ENCODE peak calls at places on chromosome 20, in five cellular contexts. A is body of pancreas, X is A549, B is HepG2, W is IMR-90. N is an unnamed sample.

GRCh38 chr20:50891138-50891537 is 40.1 kb downstream of the ADNP start:
- DNase-seq in A (no peak), X (no peak), B (no peak), W (peak; percentile 74), N (no peak)

GRCh38 chr20:35013421-35014411 is 58.0 kb downstream of the MYH7B start:
- DNase-seq in A (peak; percentile 1), X (no peak), B (no peak), W (no peak), N (no peak)

GRCh38 chr20:36866681-36867485 is 9.1 kb upstream of the TLDC2 start:
- DNase-seq in A (no peak), X (no peak), B (no peak), W (peak; percentile 64), N (no peak)

GRCh38 chr20:45782890-45783289 is 8.8 kb downstream of the WFDC3 start:
- DNase-seq in A (no peak), X (no peak), B (no peak), W (peak; percentile 18), N (no peak)

GRCh38 chr20:35146299-35146921 is 726 bp downstream of the EDEM2 start:
- DNase-seq in A (peak; percentile 8), X (no peak), B (peak; percentile 56), W (no peak), N (no peak)

GRCh38 chr20:25258828-25259227 is 10.9 kb downstream of the PYGB start:
- DNase-seq in A (no peak), X (no peak), B (no peak), W (no peak), N (no peak)

GRCh38 chr20:7159903-7160302 is 392.4 kb downstream of the BMP2 start:
- DNase-seq in A (no peak), X (no peak), B (no peak), W (no peak), N (no peak)

GRCh38 chr20:62368629-62369507 is 1.8 kb upstream of the LAMA5 start:
- DNase-seq in A (no peak), X (peak; percentile 89), B (peak; percentile 94), W (peak; percentile 50), N (peak; percentile 70)

GRCh38 chr20:9467995-9468394 is 46.4 kb upstream of the LAMP5 start:
- DNase-seq in A (no peak), X (peak; percentile 17), B (peak; percentile 11), W (no peak), N (no peak)

GRCh38 chr20:4897600-4897999 is 103.7 kb downstream of the SLC23A2 start:
- DNase-seq in A (no peak), X (no peak), B (no peak), W (no peak), N (no peak)

GRCh38 chr20:52318601-52319000 is 127.0 kb upstream of the ZFP64 start:
- DNase-seq in A (no peak), X (no peak), B (no peak), W (no peak), N (no peak)

GRCh38 chr20:10924628-10925266 is 250.9 kb upstream of the JAG1 start:
- DNase-seq in A (no peak), X (peak; percentile 82), B (no peak), W (peak; percentile 89), N (no peak)

GRCh38 chr20:18240997-18241396 is 47.3 kb upstream of the ZNF133 start:
- DNase-seq in A (no peak), X (no peak), B (no peak), W (no peak), N (no peak)

GRCh38 chr20:55216525-55217242 is 741.3 kb downstream of the DOK5 start:
- DNase-seq in A (no peak), X (no peak), B (no peak), W (no peak), N (no peak)

GRCh38 chr20:5180933-5181332 is 54.1 kb downstream of the CDS2 start:
- DNase-seq in A (no peak), X (no peak), B (no peak), W (peak; percentile 69), N (no peak)

GRCh38 chr20:17210983-17211382 is 15.9 kb upstream of the PCSK2 start:
- DNase-seq in A (no peak), X (no peak), B (peak; percentile 7), W (no peak), N (no peak)

GRCh38 chr20:10495173-10495572 is 60.1 kb downstream of the SLX4IP start:
- DNase-seq in A (no peak), X (no peak), B (no peak), W (no peak), N (no peak)

GRCh38 chr20:5410450-5410849 is 93.7 kb upstream of the PROKR2 start:
- DNase-seq in A (no peak), X (no peak), B (no peak), W (no peak), N (no peak)

GRCh38 chr20:10250902-10251301 is 32.3 kb downstream of the SNAP25 start:
- DNase-seq in A (no peak), X (peak; percentile 99), B (peak; percentile 42), W (no peak), N (no peak)

GRCh38 chr20:47318596-47319516 is 37.6 kb downstream of the ZMYND8 start:
- DNase-seq in A (peak; percentile 75), X (peak; percentile 61), B (peak; percentile 62), W (peak; percentile 69), N (peak; percentile 74)

GRCh38 chr20:1505871-1506270 is 14.7 kb upstream of the SIRPB2 start:
- DNase-seq in A (no peak), X (no peak), B (no peak), W (no peak), N (no peak)

GRCh38 chr20:3101737-3102574 is 17.4 kb upstream of the AVP start:
- DNase-seq in A (no peak), X (no peak), B (no peak), W (no peak), N (no peak)

GRCh38 chr20:35001596-35002362 is 46.1 kb downstream of the MYH7B start:
- DNase-seq in A (no peak), X (no peak), B (no peak), W (no peak), N (peak; percentile 53)

GRCh38 chr20:48875914-48876240 is 45.6 kb upstream of the ARFGEF2 start:
- DNase-seq in A (peak; percentile 18), X (no peak), B (no peak), W (no peak), N (no peak)

GRCh38 chr20:531608-532007 is 12.0 kb downstream of the CSNK2A1 start:
- DNase-seq in A (no peak), X (no peak), B (peak; percentile 50), W (no peak), N (no peak)

GRCh38 chr20:46523696-46524328 is 10.5 kb upstream of the ZNF334 start:
- DNase-seq in A (no peak), X (no peak), B (peak; percentile 68), W (peak; percentile 17), N (no peak)

GRCh38 chr20:36493801-36494114 is 47.6 kb upstream of the MYL9 start:
- DNase-seq in A (peak; percentile 53), X (no peak), B (no peak), W (peak; percentile 78), N (peak; percentile 79)

GRCh38 chr20:48736231-48736630 is 91.6 kb downstream of the PREX1 start:
- DNase-seq in A (no peak), X (no peak), B (no peak), W (peak; percentile 8), N (no peak)

GRCh38 chr20:47061549-47061948 is 166.9 kb downstream of the EYA2 start:
- DNase-seq in A (no peak), X (no peak), B (no peak), W (no peak), N (no peak)

GRCh38 chr20:62015445-62016288 is 50.0 kb downstream of the TAF4 start:
- DNase-seq in A (no peak), X (no peak), B (no peak), W (no peak), N (no peak)

GRCh38 chr20:959996-960615 is 42.0 kb downstream of the RSPO4 start:
- DNase-seq in A (no peak), X (no peak), B (no peak), W (no peak), N (no peak)

GRCh38 chr20:22691369-22692118 is 107.2 kb upstream of the FOXA2 start:
- DNase-seq in A (peak; percentile 81), X (peak; percentile 85), B (peak; percentile 68), W (peak; percentile 63), N (peak; percentile 85)
- H3K4me3 ChIP-seq in A (no peak overlapping the region), X (no peak overlapping the region), B (peak overlapping the region; percentile 8), W (no peak overlapping the region), N (peak overlapping the region; percentile 24)

GRCh38 chr20:19996970-19997369 is 20.2 kb upstream of the NAA20 start:
- DNase-seq in A (no peak), X (no peak), B (no peak), W (no peak), N (no peak)
- TF ChIP-seq POLR2A in A (no peak), X (no peak), B (no peak), W (no peak), N (no peak)

DNA sequence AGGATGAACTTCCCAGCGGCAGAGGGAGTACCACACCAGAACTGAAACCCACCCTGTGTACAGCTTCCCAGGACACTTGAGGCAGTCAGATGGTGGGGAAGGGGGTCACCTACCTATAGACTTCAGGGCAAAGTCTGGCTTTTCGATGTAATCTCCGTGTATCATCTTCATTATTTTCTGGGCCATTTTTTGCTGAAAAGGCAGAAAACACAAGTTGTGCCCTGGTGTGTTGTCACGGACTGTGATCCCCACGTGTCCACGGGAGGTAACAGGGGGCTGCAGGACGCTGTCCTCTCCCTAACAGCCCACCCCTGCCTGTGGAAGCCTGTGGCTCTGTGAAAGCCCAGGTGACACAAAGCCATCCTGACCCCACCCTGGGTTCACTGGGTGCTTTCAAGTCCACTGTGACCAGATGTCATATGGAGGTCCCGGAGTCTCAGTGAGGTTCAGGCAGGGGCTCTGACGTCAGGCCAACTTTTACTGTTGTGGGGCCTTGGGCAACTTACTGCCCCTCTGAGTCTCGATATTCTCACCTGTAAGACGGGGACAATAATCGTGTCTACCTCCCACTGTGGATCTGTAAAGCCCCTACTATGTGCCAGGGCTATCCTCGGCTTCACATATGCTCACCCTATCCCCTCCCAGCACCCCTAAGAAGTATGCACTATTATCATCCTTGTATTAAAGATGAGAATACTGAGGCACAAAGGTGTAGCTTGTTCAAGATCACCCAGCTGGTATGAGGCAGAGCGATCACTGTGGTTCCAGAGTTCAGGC is 14.5 kb downstream of the SUN5 start:
- DNase-seq in A (no peak), X (no peak), B (no peak), W (no peak), N (peak; percentile 24)
- H3K4me1 ChIP-seq in A (no peaks in the 10 kb centered on the region), X (no peaks in the 10 kb centered on the region), B (no peaks in the 10 kb centered on the region), W (no peaks in the 10 kb centered on the region), N (no peaks in the 10 kb centered on the region)

GRCh38 chr20:44633187-44633851 is 18.2 kb downstream of the ADA start:
- DNase-seq in A (no peak), X (no peak), B (no peak), W (no peak), N (no peak)
- H3K4me3 ChIP-seq in A (no peak overlapping the region), X (no peak overlapping the region), B (no peak overlapping the region), W (no peak overlapping the region), N (no peak overlapping the region)